ENCODE peak calls at places on chromosomes 4 and X, in six cellular contexts. One of them, this sample, is unnamed.
A peak's percentile ranks its signal among the peaks of the same experiment; 100 is the strongest.

GRCh38 chr4:185792384-185793146 is 19.4 kb downstream of the SORBS2 start:
- DNase-seq in WTC11: no peak
- DNase-seq in ELF-1: no peak
- DNase-seq in activated T-cell treated with anti-CD3 and anti-CD28 coated beads for 1 hour: no peak
- DNase-seq in HEK293T: no peak
- DNase-seq in globus pallidus: no peak
- DNase-seq in this sample: no peak

GRCh38 chr4:81410695-81411094 is 61.0 kb downstream of the RASGEF1B start:
- DNase-seq in WTC11: no peak
- DNase-seq in ELF-1: no peak
- DNase-seq in activated T-cell treated with anti-CD3 and anti-CD28 coated beads for 1 hour: no peak
- DNase-seq in HEK293T: no peak
- DNase-seq in globus pallidus: no peak
- DNase-seq in this sample: no peak

GRCh38 chr4:169225058-169225751 is 45.6 kb downstream of the SH3RF1 start:
- DNase-seq in WTC11: no peak
- DNase-seq in ELF-1: peak; percentile 36
- DNase-seq in activated T-cell treated with anti-CD3 and anti-CD28 coated beads for 1 hour: no peak
- DNase-seq in HEK293T: no peak
- DNase-seq in globus pallidus: no peak
- DNase-seq in this sample: no peak

GRCh38 chrX:69165116-69165651 is at the start of gene PJA1:
- DNase-seq in WTC11: peak; percentile 62
- DNase-seq in ELF-1: peak; percentile 82
- DNase-seq in activated T-cell treated with anti-CD3 and anti-CD28 coated beads for 1 hour: peak; percentile 48
- DNase-seq in HEK293T: peak; percentile 84
- DNase-seq in globus pallidus: peak; percentile 76
- DNase-seq in this sample: peak; percentile 75

GRCh38 chrX:88425739-88426138 is 321.3 kb upstream of the CPXCR1 start:
- DNase-seq in WTC11: no peak
- DNase-seq in ELF-1: no peak
- DNase-seq in activated T-cell treated with anti-CD3 and anti-CD28 coated beads for 1 hour: no peak
- DNase-seq in HEK293T: no peak
- DNase-seq in globus pallidus: peak; percentile 29
- DNase-seq in this sample: no peak

GRCh38 chr4:166594326-166594946 is 639.9 kb downstream of the SPOCK3 start:
- DNase-seq in WTC11: peak; percentile 70
- DNase-seq in ELF-1: peak; percentile 53
- DNase-seq in activated T-cell treated with anti-CD3 and anti-CD28 coated beads for 1 hour: no peak
- DNase-seq in HEK293T: peak; percentile 56
- DNase-seq in globus pallidus: peak; percentile 25
- DNase-seq in this sample: peak; percentile 25

GRCh38 chr4:2333356-2333841 is 71.5 kb upstream of the MXD4 start:
- DNase-seq in WTC11: no peak
- DNase-seq in ELF-1: no peak
- DNase-seq in activated T-cell treated with anti-CD3 and anti-CD28 coated beads for 1 hour: no peak
- DNase-seq in HEK293T: peak; percentile 6
- DNase-seq in globus pallidus: no peak
- DNase-seq in this sample: no peak

GRCh38 chr4:108556588-108557200 is 63.7 kb upstream of the RPL34 start:
- DNase-seq in WTC11: no peak
- DNase-seq in ELF-1: no peak
- DNase-seq in activated T-cell treated with anti-CD3 and anti-CD28 coated beads for 1 hour: no peak
- DNase-seq in HEK293T: no peak
- DNase-seq in globus pallidus: no peak
- DNase-seq in this sample: no peak

GRCh38 chrX:49069038-49069437 is 4.8 kb downstream of the PRAF2 start:
- DNase-seq in WTC11: no peak
- DNase-seq in ELF-1: no peak
- DNase-seq in activated T-cell treated with anti-CD3 and anti-CD28 coated beads for 1 hour: no peak
- DNase-seq in HEK293T: no peak
- DNase-seq in globus pallidus: no peak
- DNase-seq in this sample: no peak

GRCh38 chr4:7101692-7102515 is 34.0 kb upstream of the GRPEL1 start:
- DNase-seq in WTC11: peak; percentile 82
- DNase-seq in ELF-1: peak; percentile 90
- DNase-seq in activated T-cell treated with anti-CD3 and anti-CD28 coated beads for 1 hour: no peak
- DNase-seq in HEK293T: peak; percentile 85
- DNase-seq in globus pallidus: peak; percentile 88
- DNase-seq in this sample: peak; percentile 80

GRCh38 chrX:101485212-101486064 is at the start of gene ARMCX4:
- DNase-seq in WTC11: peak; percentile 70
- DNase-seq in ELF-1: peak; percentile 78
- DNase-seq in activated T-cell treated with anti-CD3 and anti-CD28 coated beads for 1 hour: peak; percentile 8
- DNase-seq in HEK293T: no peak
- DNase-seq in globus pallidus: peak; percentile 66
- DNase-seq in this sample: peak; percentile 78

GRCh38 chrX:15838017-15838416 is 16.6 kb downstream of the AP1S2 start:
- DNase-seq in WTC11: peak; percentile 25
- DNase-seq in ELF-1: peak; percentile 47
- DNase-seq in activated T-cell treated with anti-CD3 and anti-CD28 coated beads for 1 hour: no peak
- DNase-seq in HEK293T: peak; percentile 46
- DNase-seq in globus pallidus: no peak
- DNase-seq in this sample: no peak

GRCh38 chrX:115226929-115227328 is 7.0 kb downstream of the LRCH2 start:
- DNase-seq in WTC11: peak; percentile 13
- DNase-seq in ELF-1: peak; percentile 64
- DNase-seq in activated T-cell treated with anti-CD3 and anti-CD28 coated beads for 1 hour: no peak
- DNase-seq in HEK293T: no peak
- DNase-seq in globus pallidus: peak; percentile 29
- DNase-seq in this sample: no peak

GRCh38 chr4:128521156-128521555 is 233.5 kb upstream of the PGRMC2 start:
- DNase-seq in WTC11: no peak
- DNase-seq in ELF-1: no peak
- DNase-seq in activated T-cell treated with anti-CD3 and anti-CD28 coated beads for 1 hour: no peak
- DNase-seq in HEK293T: no peak
- DNase-seq in globus pallidus: no peak
- DNase-seq in this sample: no peak

GRCh38 chrX:94435799-94436198 is 761.8 kb downstream of the FAM133A start:
- DNase-seq in WTC11: no peak
- DNase-seq in ELF-1: peak; percentile 54
- DNase-seq in activated T-cell treated with anti-CD3 and anti-CD28 coated beads for 1 hour: no peak
- DNase-seq in HEK293T: no peak
- DNase-seq in globus pallidus: no peak
- DNase-seq in this sample: no peak

GRCh38 chr4:7842384-7843279 is 97.0 kb downstream of the AFAP1 start:
- DNase-seq in WTC11: no peak
- DNase-seq in ELF-1: peak; percentile 59
- DNase-seq in activated T-cell treated with anti-CD3 and anti-CD28 coated beads for 1 hour: no peak
- DNase-seq in HEK293T: no peak
- DNase-seq in globus pallidus: no peak
- DNase-seq in this sample: no peak

GRCh38 chr4:149511558-149512298 is 303.9 kb downstream of the IQCM start:
- DNase-seq in WTC11: no peak
- DNase-seq in ELF-1: no peak
- DNase-seq in activated T-cell treated with anti-CD3 and anti-CD28 coated beads for 1 hour: no peak
- DNase-seq in HEK293T: no peak
- DNase-seq in globus pallidus: no peak
- DNase-seq in this sample: no peak

GRCh38 chrX:154368630-154369452 is 5.6 kb downstream of the FLNA start:
- DNase-seq in WTC11: peak; percentile 31
- DNase-seq in ELF-1: peak; percentile 90
- DNase-seq in activated T-cell treated with anti-CD3 and anti-CD28 coated beads for 1 hour: peak; percentile 79
- DNase-seq in HEK293T: no peak
- DNase-seq in globus pallidus: no peak
- DNase-seq in this sample: peak; percentile 24

GRCh38 chrX:68865300-68865699 is 36.5 kb downstream of the EFNB1 start:
- DNase-seq in WTC11: no peak
- DNase-seq in ELF-1: no peak
- DNase-seq in activated T-cell treated with anti-CD3 and anti-CD28 coated beads for 1 hour: no peak
- DNase-seq in HEK293T: no peak
- DNase-seq in globus pallidus: no peak
- DNase-seq in this sample: no peak

GRCh38 chr4:79578613-79579012 is 170.6 kb upstream of the GK2 start:
- DNase-seq in WTC11: no peak
- DNase-seq in ELF-1: no peak
- DNase-seq in activated T-cell treated with anti-CD3 and anti-CD28 coated beads for 1 hour: no peak
- DNase-seq in HEK293T: no peak
- DNase-seq in globus pallidus: no peak
- DNase-seq in this sample: no peak

GRCh38 chr4:10100734-10101216 is 15.8 kb downstream of the WDR1 start:
- DNase-seq in WTC11: no peak
- DNase-seq in ELF-1: no peak
- DNase-seq in activated T-cell treated with anti-CD3 and anti-CD28 coated beads for 1 hour: no peak
- DNase-seq in HEK293T: no peak
- DNase-seq in globus pallidus: peak; percentile 49
- DNase-seq in this sample: no peak

GRCh38 chr4:99934891-99935290 is 11.5 kb downstream of the DNAJB14 start:
- DNase-seq in WTC11: no peak
- DNase-seq in ELF-1: no peak
- DNase-seq in activated T-cell treated with anti-CD3 and anti-CD28 coated beads for 1 hour: no peak
- DNase-seq in HEK293T: no peak
- DNase-seq in globus pallidus: no peak
- DNase-seq in this sample: no peak

GRCh38 chr4:136650541-136651277 is 881.6 kb downstream of the PCDH18 start:
- DNase-seq in WTC11: no peak
- DNase-seq in ELF-1: no peak
- DNase-seq in activated T-cell treated with anti-CD3 and anti-CD28 coated beads for 1 hour: no peak
- DNase-seq in HEK293T: no peak
- DNase-seq in globus pallidus: no peak
- DNase-seq in this sample: no peak

GRCh38 chrX:38804481-38805293 is 3.4 kb downstream of the MID1IP1 start:
- DNase-seq in WTC11: peak; percentile 12
- DNase-seq in ELF-1: peak; percentile 54
- DNase-seq in activated T-cell treated with anti-CD3 and anti-CD28 coated beads for 1 hour: peak; percentile 19
- DNase-seq in HEK293T: peak; percentile 10
- DNase-seq in globus pallidus: peak; percentile 23
- DNase-seq in this sample: peak; percentile 34

GRCh38 chr4:56217383-56217890 is 169.9 kb downstream of the AASDH start:
- DNase-seq in WTC11: no peak
- DNase-seq in ELF-1: no peak
- DNase-seq in activated T-cell treated with anti-CD3 and anti-CD28 coated beads for 1 hour: no peak
- DNase-seq in HEK293T: no peak
- DNase-seq in globus pallidus: no peak
- DNase-seq in this sample: no peak

GRCh38 chrX:7889680-7890079 is 37.5 kb downstream of the PNPLA4 start:
- DNase-seq in WTC11: no peak
- DNase-seq in ELF-1: no peak
- DNase-seq in activated T-cell treated with anti-CD3 and anti-CD28 coated beads for 1 hour: no peak
- DNase-seq in HEK293T: no peak
- DNase-seq in globus pallidus: no peak
- DNase-seq in this sample: no peak

GRCh38 chr4:110626532-110627153 is 3.8 kb upstream of the PITX2 start:
- DNase-seq in WTC11: peak; percentile 31
- DNase-seq in ELF-1: peak; percentile 67
- DNase-seq in activated T-cell treated with anti-CD3 and anti-CD28 coated beads for 1 hour: no peak
- DNase-seq in HEK293T: no peak
- DNase-seq in globus pallidus: no peak
- DNase-seq in this sample: no peak

GRCh38 chr4:130028552-130028951 is 932.6 kb downstream of the C4orf33 start:
- DNase-seq in WTC11: no peak
- DNase-seq in ELF-1: no peak
- DNase-seq in activated T-cell treated with anti-CD3 and anti-CD28 coated beads for 1 hour: no peak
- DNase-seq in HEK293T: no peak
- DNase-seq in globus pallidus: peak; percentile 20
- DNase-seq in this sample: no peak

This sample was measured in glutamatergic neuron.